ENCODE peak calls at places on chromosomes 12 and 14, in eight cellular contexts. R is heart right ventricle, L is RWPE1, J is Calu3, F is cardiac muscle cell, D is mucosa of descending colon, H is GM06990, Z is tibial artery. S is an unnamed sample.

GRCh38 chr12:25958254-25959068 is at the start of gene RASSF8:
- DNase-seq in R (peak), L (peak), J (peak), F (peak), D (peak), H (peak), Z (peak), S (no peak)

GRCh38 chr14:36973806-36974442 is 198.5 kb downstream of the SLC25A21 start:
- DNase-seq in R (no peak), L (peak), J (no peak), F (no peak), D (no peak), H (no peak), Z (no peak), S (no peak)

GRCh38 chr12:39736406-39736805 is 116.8 kb upstream of the ABCD2 start:
- DNase-seq in R (no peak), L (no peak), J (no peak), F (no peak), D (peak), H (no peak), Z (no peak), S (no peak)

GRCh38 chr14:103819503-103820307 is 27.7 kb downstream of the PPP1R13B start:
- DNase-seq in R (peak), L (peak), J (peak), F (peak), D (peak), H (no peak), Z (no peak), S (no peak)

GRCh38 chr14:72634910-72635647 is 258.8 kb downstream of the DPF3 start:
- DNase-seq in R (no peak), L (no peak), J (no peak), F (no peak), D (no peak), H (peak), Z (no peak), S (no peak)

GRCh38 chr14:42001436-42001835 is 394.8 kb downstream of the LRFN5 start:
- DNase-seq in R (no peak), L (no peak), J (no peak), F (no peak), D (no peak), H (no peak), Z (no peak), S (no peak)

GRCh38 chr14:96363751-96364336 is 518 bp downstream of the GSKIP start:
- DNase-seq in R (peak), L (peak), J (peak), F (peak), D (peak), H (no peak), Z (peak), S (no peak)

GRCh38 chr12:42593781-42594322 is 4.3 kb upstream of the PRICKLE1 start:
- DNase-seq in R (no peak), L (no peak), J (no peak), F (no peak), D (no peak), H (no peak), Z (no peak), S (no peak)

GRCh38 chr12:51865757-51866270 is 17.3 kb upstream of the FIGNL2 start:
- DNase-seq in R (no peak), L (no peak), J (no peak), F (no peak), D (no peak), H (no peak), Z (no peak), S (no peak)

GRCh38 chr14:104353921-104354701 is 215.7 kb downstream of the KIF26A start:
- DNase-seq in R (peak), L (no peak), J (no peak), F (no peak), D (no peak), H (no peak), Z (peak), S (no peak)

GRCh38 chr12:65121956-65122469 is 908 bp upstream of the WIF1 start:
- DNase-seq in R (no peak), L (no peak), J (no peak), F (no peak), D (no peak), H (peak), Z (no peak), S (no peak)

GRCh38 chr12:117404203-117404853 is 42.9 kb upstream of the NOS1 start:
- DNase-seq in R (no peak), L (no peak), J (no peak), F (no peak), D (no peak), H (no peak), Z (no peak), S (no peak)

GRCh38 chr14:21860172-21860571 is 186.6 kb upstream of the OR4E1 start:
- DNase-seq in R (no peak), L (no peak), J (peak), F (peak), D (peak), H (no peak), Z (no peak), S (no peak)

GRCh38 chr14:91980157-91980556 is 32.7 kb upstream of the FBLN5 start:
- DNase-seq in R (no peak), L (peak), J (no peak), F (peak), D (no peak), H (peak), Z (no peak), S (no peak)

GRCh38 chr12:100553851-100554404 is 19.6 kb upstream of the GAS2L3 start:
- DNase-seq in R (no peak), L (no peak), J (no peak), F (peak), D (no peak), H (no peak), Z (no peak), S (no peak)

GRCh38 chr12:52009081-52009751 is 2.5 kb downstream of the TAMALIN start:
- DNase-seq in R (no peak), L (no peak), J (no peak), F (peak), D (no peak), H (no peak), Z (no peak), S (no peak)

GRCh38 chr12:12916135-12916956 is 25.0 kb downstream of the GPRC5A start:
- DNase-seq in R (peak), L (no peak), J (peak), F (peak), D (peak), H (peak), Z (peak), S (peak)

GRCh38 chr14:74478996-74479635 is 14.0 kb downstream of the NPC2 start:
- DNase-seq in R (no peak), L (no peak), J (peak), F (peak), D (no peak), H (no peak), Z (no peak), S (no peak)

GRCh38 chr12:30863839-30864238 is 62.7 kb upstream of the TSPAN11 start:
- DNase-seq in R (no peak), L (no peak), J (no peak), F (no peak), D (no peak), H (no peak), Z (no peak), S (no peak)

GRCh38 chr12:82687020-82687951 is 580 bp downstream of the TMTC2 start:
- DNase-seq in R (peak), L (peak), J (peak), F (peak), D (peak), H (peak), Z (peak), S (peak)

GRCh38 chr14:51139221-51139681 is 44.3 kb upstream of the TRIM9 start:
- DNase-seq in R (no peak), L (peak), J (peak), F (peak), D (peak), H (no peak), Z (no peak), S (no peak)

GRCh38 chr14:35402323-35403084 is 2.0 kb downstream of the NFKBIA start:
- DNase-seq in R (no peak), L (no peak), J (no peak), F (no peak), D (peak), H (no peak), Z (no peak), S (no peak)

GRCh38 chr14:69312608-69313007 is 52.6 kb downstream of the GALNT16 start:
- DNase-seq in R (no peak), L (no peak), J (no peak), F (no peak), D (no peak), H (no peak), Z (no peak), S (no peak)

GRCh38 chr12:115837220-115837619 is 440.3 kb downstream of the MED13L start:
- DNase-seq in R (no peak), L (no peak), J (no peak), F (no peak), D (no peak), H (no peak), Z (no peak), S (no peak)

GRCh38 chr12:83389237-83389996 is 702.7 kb downstream of the TMTC2 start:
- DNase-seq in R (no peak), L (no peak), J (peak), F (no peak), D (peak), H (no peak), Z (no peak), S (no peak)

GRCh38 chr14:39230416-39230815 is 3.3 kb upstream of the MIA2 start:
- DNase-seq in R (no peak), L (no peak), J (no peak), F (peak), D (no peak), H (no peak), Z (no peak), S (no peak)

GRCh38 chr12:79370021-79370420 is 320.7 kb downstream of the PAWR start:
- DNase-seq in R (no peak), L (no peak), J (no peak), F (no peak), D (no peak), H (no peak), Z (no peak), S (no peak)

GRCh38 chr12:27193106-27193505 is 51.0 kb upstream of the STK38L start:
- DNase-seq in R (peak), L (no peak), J (no peak), F (peak), D (no peak), H (no peak), Z (no peak), S (no peak)

GRCh38 chr12:121579190-121579791 is 1.5 kb downstream of the KDM2B start:
- DNase-seq in R (no peak), L (no peak), J (no peak), F (no peak), D (peak), H (peak), Z (no peak), S (no peak)

GRCh38 chr14:99224948-99225347 is 47.0 kb downstream of the BCL11B start:
- DNase-seq in R (no peak), L (no peak), J (no peak), F (no peak), D (no peak), H (no peak), Z (no peak), S (no peak)

GRCh38 chr14:99226687-99227086 is 45.3 kb downstream of the BCL11B start:
- DNase-seq in R (no peak), L (no peak), J (no peak), F (no peak), D (no peak), H (no peak), Z (no peak), S (no peak)

GRCh38 chr14:99225804-99226203 is 46.2 kb downstream of the BCL11B start:
- DNase-seq in R (no peak), L (no peak), J (no peak), F (no peak), D (no peak), H (no peak), Z (no peak), S (no peak)

GRCh38 chr14:99221445-99221844 is 50.6 kb downstream of the BCL11B start:
- DNase-seq in R (no peak), L (no peak), J (no peak), F (no peak), D (no peak), H (no peak), Z (no peak), S (no peak)

DNA sequence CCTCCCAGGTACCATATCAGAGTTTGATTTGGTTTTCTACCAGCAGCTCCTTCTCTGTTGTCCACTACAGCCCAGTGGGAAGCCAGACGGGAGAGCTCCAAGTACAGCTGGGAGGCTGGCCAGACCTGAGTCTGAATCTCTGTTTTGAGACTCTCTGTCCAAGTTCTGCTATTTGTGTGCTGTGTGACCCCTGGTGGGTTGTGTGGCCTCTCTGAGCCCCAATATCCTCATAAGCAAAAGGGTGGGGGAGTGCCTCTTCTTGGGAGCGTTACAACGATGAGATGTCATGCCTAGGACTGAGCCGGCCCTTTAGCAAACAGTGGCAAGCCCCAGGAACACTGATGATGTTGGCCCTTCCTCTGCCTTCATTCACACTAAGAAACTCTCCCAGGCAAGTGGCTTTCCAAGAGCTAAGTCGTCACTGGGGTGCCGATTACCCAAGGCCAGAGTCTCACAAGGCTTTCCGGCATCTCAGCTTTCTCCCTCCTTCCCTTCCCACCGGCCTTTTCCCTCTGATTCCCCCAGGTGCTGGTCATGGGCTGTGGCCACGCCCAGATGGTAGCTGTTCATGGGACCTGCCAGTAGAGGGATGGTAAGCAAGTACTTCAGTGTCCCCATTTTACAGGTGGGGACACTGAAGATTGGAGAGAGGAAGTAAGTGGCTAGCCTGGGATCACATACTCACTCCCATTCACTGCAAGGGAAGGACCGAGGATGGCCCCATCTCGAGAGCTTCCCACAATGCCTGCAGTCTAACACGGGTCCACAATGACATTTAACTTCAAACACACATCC is 47.7 kb downstream of the BCL11B start:
- DNase-seq in R (no peak), L (no peak), J (no peak), F (no peak), D (no peak), H (no peak), Z (no peak), S (no peak)
- TF ChIP-seq CTCF in R (no peak), L (no peak), J (no peak), F (no peak), D (no peak), H (no peak), Z (no peak), S (no peak)

GRCh38 chr12:81141220-81141619 is 63.3 kb downstream of the ACSS3 start:
- DNase-seq in R (no peak), L (peak), J (no peak), F (no peak), D (no peak), H (no peak), Z (no peak), S (no peak)

GRCh38 chr12:81136519-81136918 is 58.6 kb downstream of the ACSS3 start:
- DNase-seq in R (no peak), L (no peak), J (no peak), F (no peak), D (no peak), H (no peak), Z (no peak), S (no peak)
- TF ChIP-seq CTCF in R (no peak), L (no peak), J (no peak), F (no peak), D (no peak), H (no peak), Z (no peak), S (no peak)

DNA sequence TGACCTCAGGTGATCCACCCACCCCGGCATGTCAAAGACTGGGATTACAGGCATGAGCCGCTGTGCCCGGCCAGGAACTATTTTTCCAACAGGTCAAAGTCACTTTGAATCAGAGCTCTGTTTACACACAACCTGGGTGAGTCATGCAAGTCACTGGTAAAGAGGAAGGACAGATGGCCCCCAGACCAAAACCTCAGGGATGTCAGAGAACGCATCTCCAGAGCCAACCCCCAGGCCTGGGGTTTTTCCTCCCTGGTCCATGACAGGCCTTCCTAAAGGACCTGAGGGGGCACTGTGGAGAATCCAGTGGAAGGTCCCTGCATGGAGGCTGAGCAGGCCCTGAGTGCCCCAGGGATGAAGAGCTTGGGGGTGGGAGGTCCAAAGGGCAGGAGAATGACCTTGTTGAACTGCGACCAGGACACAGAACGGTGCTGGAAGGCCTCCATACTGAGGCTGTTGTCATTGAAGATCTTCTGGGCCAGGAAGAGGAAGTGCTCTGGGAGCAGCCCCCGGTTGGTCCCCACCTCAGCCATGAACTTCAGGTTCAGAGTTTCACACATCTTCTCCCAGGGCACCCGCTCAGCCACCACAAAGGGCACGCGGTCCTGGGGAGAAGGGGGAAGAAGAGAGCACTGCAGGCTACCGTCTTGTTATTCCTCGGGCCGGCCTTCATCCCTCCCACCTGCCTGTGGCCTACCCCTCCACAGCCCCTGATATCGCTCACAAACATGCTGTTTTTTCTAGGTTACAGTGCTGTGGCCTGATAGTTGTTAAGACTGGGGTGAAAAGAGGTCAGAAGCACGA is 9.1 kb downstream of the STAT6 start:
- DNase-seq in R (no peak), L (no peak), J (peak), F (no peak), D (peak), H (no peak), Z (no peak), S (no peak)
- TF ChIP-seq CTCF in R (no peak), L (no peak), J (no peak), F (no peak), D (no peak), H (no peak), Z (no peak), S (no peak)

GRCh38 chr14:102625564-102626296 is 33.3 kb downstream of the RCOR1 start:
- DNase-seq in R (no peak), L (no peak), J (no peak), F (no peak), D (no peak), H (no peak), Z (no peak), S (no peak)

GRCh38 chr14:102629700-102630365 is 37.4 kb downstream of the RCOR1 start:
- DNase-seq in R (no peak), L (no peak), J (no peak), F (peak), D (no peak), H (no peak), Z (no peak), S (no peak)

GRCh38 chr14:102630405-102630804 is 38.0 kb downstream of the RCOR1 start:
- DNase-seq in R (no peak), L (no peak), J (no peak), F (no peak), D (no peak), H (no peak), Z (no peak), S (no peak)

GRCh38 chr14:102629011-102629444 is 36.6 kb downstream of the RCOR1 start:
- DNase-seq in R (no peak), L (no peak), J (no peak), F (no peak), D (peak), H (no peak), Z (no peak), S (no peak)

DNA sequence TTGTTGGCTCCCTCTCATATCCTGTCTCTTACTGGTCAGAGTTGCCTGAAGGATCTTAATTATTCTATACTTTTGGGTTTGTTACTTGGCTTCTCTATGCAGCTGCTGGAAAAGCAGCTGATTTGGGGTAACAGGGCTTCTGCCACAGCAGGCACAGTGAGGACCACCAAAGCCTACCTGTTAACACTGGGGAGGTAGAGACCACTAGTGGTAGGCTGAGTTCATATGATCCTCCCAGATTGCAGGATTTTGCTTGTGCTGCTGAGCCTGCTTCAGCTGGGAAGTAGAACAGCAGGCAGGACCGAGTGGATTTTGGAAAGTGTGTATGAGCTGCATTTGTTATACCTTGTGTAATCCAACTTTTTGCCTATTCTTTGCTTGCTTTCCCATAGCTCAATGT is 34.1 kb downstream of the RCOR1 start:
- DNase-seq in R (no peak), L (no peak), J (no peak), F (no peak), D (no peak), H (no peak), Z (no peak), S (no peak)
- TF ChIP-seq CTCF in R (no peak), L (no peak), J (no peak), F (no peak), D (no peak), H (no peak), Z (no peak), S (no peak)

DNA sequence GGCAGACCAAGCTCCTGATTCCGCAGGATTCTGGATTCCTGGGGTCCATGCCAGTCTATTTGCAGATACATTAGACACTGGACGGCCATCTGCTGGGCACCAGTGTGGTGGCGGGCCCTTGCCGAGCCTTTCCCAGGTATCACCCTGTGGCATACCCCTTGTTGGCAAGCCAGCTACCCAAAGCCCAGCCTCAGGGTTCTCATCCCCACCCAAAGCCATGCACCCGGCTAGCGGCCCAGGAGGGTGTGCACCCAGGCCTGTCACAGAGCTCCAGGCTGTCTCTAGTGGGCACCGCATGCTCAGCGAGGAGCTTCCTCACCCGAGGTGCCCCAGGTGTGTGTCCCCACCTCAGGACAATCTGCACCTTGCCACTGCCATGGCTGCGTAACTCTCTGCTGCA is 13.7 kb downstream of the MMAB start:
- DNase-seq in R (no peak), L (no peak), J (no peak), F (no peak), D (no peak), H (no peak), Z (no peak), S (no peak)
- TF ChIP-seq CTCF in R (no peak), L (no peak), J (no peak), F (no peak), D (no peak), H (no peak), Z (no peak), S (no peak)

DNA sequence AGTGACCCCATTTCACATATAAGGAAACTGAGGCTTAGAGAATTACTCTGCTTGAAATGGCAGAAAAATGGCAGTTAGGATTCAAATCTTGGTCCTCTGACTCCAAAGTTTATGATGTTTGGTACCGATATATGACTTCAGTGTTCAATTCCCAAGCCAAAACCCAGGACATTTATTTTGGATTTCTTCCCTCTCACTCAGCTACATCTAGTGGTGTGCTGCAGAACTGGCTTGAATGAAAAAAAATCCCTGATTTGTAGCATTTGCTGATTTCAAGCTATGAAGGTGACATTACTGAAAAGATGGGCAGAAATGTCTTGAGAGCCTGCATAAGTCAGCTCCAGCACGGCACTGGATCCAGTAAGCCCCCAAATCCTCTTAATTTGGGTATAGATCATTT is 106.4 kb downstream of the EFCAB11 start:
- DNase-seq in R (no peak), L (no peak), J (no peak), F (peak), D (no peak), H (no peak), Z (no peak), S (no peak)
- TF ChIP-seq CTCF in R (no peak), L (no peak), J (no peak), F (peak), D (no peak), H (no peak), Z (peak), S (no peak)